ENCODE peak calls at places on chromosomes 2 and 18, in eight cellular contexts. Z, V, R, L, H, A, J and G are unnamed samples. For H3K4me1, the result is how much of the 10 kb centered on the place peaks cover.

GRCh38 chr2:236682651-236683422 is 113.2 kb downstream of the ACKR3 start:
- DNase-seq in J (no peak), H (peak), L (peak), Z (no peak), V (no peak), A (no peak), R (no peak), G (peak)

GRCh38 chr2:66509326-66509811 is 74.4 kb downstream of the MEIS1 start:
- DNase-seq in J (no peak), A (no peak), Z (no peak), V (no peak), H (no peak), L (no peak), R (peak), G (no peak)

GRCh38 chr2:200077838-200078237 is 122.5 kb downstream of the MAIP1 start:
- DNase-seq in H (no peak), R (no peak), V (no peak), Z (no peak), L (no peak), J (no peak), A (no peak), G (no peak)

GRCh38 chr2:26126091-26126490 is 46.8 kb upstream of the GAREM2 start:
- DNase-seq in J (no peak), R (no peak), H (no peak), L (no peak), V (no peak), Z (no peak), A (no peak), G (no peak)

GRCh38 chr2:36343601-36344000 is 12.0 kb upstream of the CRIM1 start:
- DNase-seq in H (no peak), L (no peak), A (no peak), V (no peak), R (no peak), Z (no peak), J (no peak), G (no peak)

GRCh38 chr2:43121915-43122314 is 104.5 kb downstream of the ZFP36L2 start:
- DNase-seq in J (no peak), L (no peak), R (no peak), A (no peak), H (no peak), V (no peak), Z (no peak), G (no peak)

GRCh38 chr18:74532511-74533025 is 1.7 kb upstream of the CNDP1 start:
- DNase-seq in R (no peak), J (no peak), Z (peak), V (no peak), H (no peak), L (no peak), A (no peak), G (no peak)

GRCh38 chr2:235577404-235578330 is 83.8 kb downstream of the AGAP1 start:
- DNase-seq in J (peak), L (no peak), A (no peak), H (no peak), V (no peak), R (no peak), Z (no peak), G (peak)

GRCh38 chr2:72220170-72220569 is 72.5 kb upstream of the CYP26B1 start:
- DNase-seq in Z (no peak), J (no peak), A (no peak), H (no peak), R (no peak), V (peak), L (no peak), G (no peak)

GRCh38 chr2:197205590-197206215 is 104.9 kb downstream of the ANKRD44 start:
- DNase-seq in V (no peak), L (no peak), H (no peak), A (no peak), Z (peak), J (peak), R (no peak), G (no peak)

GRCh38 chr2:64442801-64443429 is 11.0 kb upstream of the LGALSL start:
- DNase-seq in Z (no peak), A (no peak), J (no peak), H (no peak), L (no peak), V (no peak), R (no peak), G (no peak)

GRCh38 chr2:128436498-128437180 is 118.0 kb upstream of the HS6ST1 start:
- DNase-seq in V (peak), R (no peak), A (no peak), L (no peak), J (peak), Z (no peak), H (peak), G (peak)
- TF ChIP-seq CTCF in V (no peak), R (no peak), A (no peak), L (no peak), J (no peak), Z (no peak), H (no peak), G (no peak)

DNA sequence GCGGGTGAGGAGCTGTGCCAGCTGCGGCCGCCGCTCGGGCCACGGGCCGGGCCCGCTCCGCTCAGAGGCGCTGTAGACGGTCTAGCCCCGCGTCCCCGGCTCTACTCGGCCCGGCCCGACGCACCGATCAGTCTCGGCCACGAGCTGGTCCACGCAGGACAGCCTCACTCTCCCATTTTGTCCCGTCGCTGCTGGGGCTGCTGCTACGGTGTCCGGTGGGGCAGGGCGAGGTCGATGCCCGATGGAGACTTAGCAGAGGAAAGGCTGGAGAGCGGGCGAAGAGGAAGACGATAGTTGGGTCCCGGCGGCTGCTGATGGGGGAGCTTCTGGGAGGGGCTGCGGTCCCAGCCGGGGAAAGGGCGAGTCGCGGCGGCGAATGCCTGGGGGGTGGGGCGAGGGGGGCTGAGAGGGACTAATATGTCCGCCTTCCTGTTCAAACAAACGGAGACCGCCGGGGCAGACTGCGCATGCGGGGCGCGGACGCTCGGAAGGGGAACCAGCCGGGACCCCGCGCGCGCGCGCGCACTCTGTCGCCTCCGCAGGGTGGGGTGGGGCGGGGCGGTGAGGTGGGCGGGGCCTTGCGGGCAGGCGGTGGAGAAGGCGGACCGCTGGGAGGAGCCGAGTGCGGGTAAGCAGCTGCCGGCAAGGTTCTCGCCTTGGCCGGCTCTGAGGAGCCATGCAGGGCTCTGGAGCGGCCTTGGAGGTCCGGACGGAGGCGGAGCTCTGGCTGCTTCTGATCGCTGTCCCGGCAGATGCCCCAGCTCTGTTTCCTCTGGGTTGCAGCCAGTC is at the start of gene ROCK1:
- DNase-seq in V (peak), A (peak), R (peak), Z (peak), L (peak), J (peak), H (peak), G (peak)
- TF ChIP-seq POLR2A in V (peak), A (peak), R (peak), Z (no peak), L (peak), J (peak), H (no peak), G (peak)

GRCh38 chr2:29010946-29011649 is 30.0 kb downstream of the TOGARAM2 start:
- DNase-seq in H (no peak), Z (peak), A (no peak), R (no peak), L (no peak), J (peak), V (no peak), G (peak)

GRCh38 chr2:29011650-29012060 is 30.6 kb downstream of the TOGARAM2 start:
- DNase-seq in Z (peak), A (no peak), V (no peak), L (peak), J (peak), H (no peak), R (no peak), G (peak)

GRCh38 chr2:29009711-29010677 is 28.9 kb downstream of the TOGARAM2 start:
- DNase-seq in R (no peak), A (no peak), L (no peak), J (no peak), H (no peak), Z (no peak), V (no peak), G (no peak)

GRCh38 chr2:29006986-29007301 is 25.8 kb downstream of the TOGARAM2 start:
- DNase-seq in L (no peak), A (no peak), V (no peak), Z (no peak), H (no peak), J (no peak), R (no peak), G (no peak)

GRCh38 chr2:29009270-29009669 is 28.2 kb downstream of the TOGARAM2 start:
- DNase-seq in A (no peak), R (no peak), J (no peak), L (no peak), H (no peak), V (no peak), Z (no peak), G (no peak)
- H3K4me1 ChIP-seq in A (under half), R (under half), J (under half), L (under half), H (under half), V (under half), Z (under half), G (under half)

GRCh38 chr2:225416616-225417367 is 17.3 kb downstream of the NYAP2 start:
- DNase-seq in A (no peak), V (no peak), R (no peak), Z (no peak), H (no peak), J (no peak), L (no peak), G (no peak)

GRCh38 chr2:225415809-225416208 is 16.3 kb downstream of the NYAP2 start:
- DNase-seq in H (no peak), V (no peak), Z (no peak), R (no peak), J (no peak), A (no peak), L (no peak), G (no peak)

GRCh38 chr2:225414902-225415301 is 15.4 kb downstream of the NYAP2 start:
- DNase-seq in H (no peak), Z (no peak), A (no peak), V (no peak), J (no peak), R (no peak), L (no peak), G (no peak)

DNA sequence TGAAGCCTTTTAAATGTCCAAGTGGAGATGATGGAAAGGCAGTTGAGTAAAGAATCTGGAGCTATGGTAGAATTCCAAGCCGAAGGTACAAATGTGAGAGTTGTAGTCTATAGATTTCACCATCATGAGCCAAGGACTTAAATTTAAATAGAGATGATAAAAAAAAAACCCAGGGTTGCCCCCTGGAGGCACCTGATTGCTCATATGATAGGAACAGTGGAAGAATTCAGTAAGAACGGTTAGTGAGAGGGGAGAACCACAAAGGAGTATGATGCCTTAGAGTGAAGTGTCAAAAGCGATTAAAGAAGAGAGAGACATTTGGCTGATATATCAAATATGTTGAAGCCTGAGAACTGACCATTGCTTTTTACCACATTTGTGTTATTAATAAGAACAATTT is 11.9 kb downstream of the NYAP2 start:
- DNase-seq in H (no peak), R (no peak), J (no peak), A (no peak), V (no peak), L (no peak), Z (no peak), G (no peak)
- TF ChIP-seq CTCF in H (no peak), R (no peak), J (no peak), A (peak), V (no peak), L (no peak), Z (no peak), G (no peak)

GRCh38 chr2:238231251-238231793 is 8.5 kb downstream of the HES6 start:
- DNase-seq in R (peak), V (peak), A (no peak), H (peak), J (peak), Z (peak), L (peak), G (peak)
- TF ChIP-seq POLR2A in R (no peak), V (no peak), A (no peak), H (no peak), J (peak), Z (no peak), L (no peak), G (no peak)

DNA sequence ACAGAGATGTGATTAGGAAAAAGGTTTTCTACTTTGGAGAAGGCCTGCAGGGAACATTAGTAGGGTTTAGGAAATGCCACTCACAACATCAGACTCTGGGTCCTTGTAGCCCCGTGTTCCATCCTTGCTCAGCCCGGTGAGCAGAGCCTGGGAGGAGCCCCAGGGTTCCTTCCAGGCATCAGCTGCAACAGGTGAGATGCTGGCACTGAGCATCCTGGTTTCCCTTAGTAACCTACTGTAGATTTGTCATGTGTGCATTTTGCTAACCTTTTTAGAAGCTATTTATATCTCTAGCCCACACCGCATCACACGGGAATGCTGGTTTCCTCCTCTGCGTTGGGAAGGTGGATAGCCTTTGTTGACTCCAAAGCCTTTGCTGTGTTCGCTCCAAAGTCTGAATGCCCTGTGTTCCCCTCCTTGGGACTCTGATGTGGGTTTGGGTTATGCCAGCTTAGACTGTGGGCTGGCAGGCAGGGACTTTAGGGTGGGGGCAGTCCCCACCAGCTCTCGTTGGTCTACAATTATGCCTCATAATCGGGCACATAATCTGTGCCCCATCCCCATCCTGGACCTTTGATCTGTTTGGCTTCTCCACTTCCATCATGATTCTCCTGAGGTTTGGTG is 69.3 kb downstream of the TMEM247 start:
- DNase-seq in J (no peak), A (no peak), H (no peak), R (no peak), L (no peak), V (no peak), Z (no peak), G (no peak)
- H3K4me1 ChIP-seq in J (under half), A (under half), H (half or more), R (under half), L (under half), V (under half), Z (half or more), G (under half)

GRCh38 chr2:30475542-30475941 is 28.5 kb downstream of the LCLAT1 start:
- DNase-seq in L (no peak), V (no peak), R (no peak), J (no peak), Z (no peak), H (no peak), A (no peak), G (no peak)
- TF ChIP-seq CTCF in L (peak), V (no peak), R (no peak), J (no peak), Z (no peak), H (no peak), A (peak), G (no peak)